ENCODE peak calls at places on chromosomes 12 and 14, in four cellular contexts. M is progenitor cell of endocrine pancreas, L is RWPE1, K is HFF-Myc. W is an unnamed sample.

GRCh38 chr14:104138891-104139459 is 588 bp downstream of the KIF26A start:
- DNase-seq in L (no peak), K (no peak), M (no peak), W (no peak)

GRCh38 chr12:101670007-101670671 is 27.3 kb upstream of the CHPT1 start:
- DNase-seq in K (peak; percentile 20), M (no peak), L (no peak), W (peak; percentile 7)

GRCh38 chr12:49536526-49537195 is 2.2 kb upstream of the KCNH3 start:
- DNase-seq in K (no peak), L (no peak), M (no peak), W (no peak)

GRCh38 chr12:12716845-12717585 is at the start of gene CDKN1B:
- DNase-seq in M (peak; percentile 68), L (peak; percentile 82), K (peak; percentile 86), W (peak; percentile 80)

GRCh38 chr12:29253916-29254625 is 105.0 kb downstream of the FAR2 start:
- DNase-seq in L (no peak), K (no peak), M (no peak), W (no peak)

GRCh38 chr14:89303452-89304435 is 113.3 kb downstream of the FOXN3 start:
- DNase-seq in M (no peak), K (peak; percentile 65), L (peak; percentile 16), W (peak; percentile 71)

GRCh38 chr14:100278702-100279101 is 27.5 kb downstream of the SLC25A29 start:
- DNase-seq in L (no peak), M (no peak), K (peak; percentile 16), W (no peak)

GRCh38 chr12:43113153-43113552 is 438.9 kb downstream of the ADAMTS20 start:
- DNase-seq in K (peak; percentile 29), M (no peak), L (no peak), W (peak; percentile 40)

GRCh38 chr12:27034607-27035293 is 12.4 kb downstream of the MED21 start:
- DNase-seq in L (no peak), M (no peak), K (no peak), W (no peak)

GRCh38 chr12:22083167-22083566 is 37.1 kb downstream of the CMAS start:
- DNase-seq in M (no peak), L (peak; percentile 17), K (no peak), W (no peak)

GRCh38 chr14:103016071-103016470 is 41.3 kb downstream of the CDC42BPB start:
- DNase-seq in L (no peak), M (no peak), K (no peak), W (no peak)

W was measured in skeletal muscle cell.